ENCODE peak calls at places on chromosome 9, in nine cellular contexts. One of them, this sample, is unnamed.
A peak's percentile ranks its signal among the peaks of the same experiment; 100 is the strongest.

GRCh38 chr9:3330792-3331420 is 194.9 kb downstream of the RFX3 start:
- DNase-seq in NCI-H748 treated with DMSO at 0.1 percent for 48 hours: no peak
- DNase-seq in CD4-positive, alpha-beta T cell: no peak
- DNase-seq in kidney epithelial cell: peak; percentile 1
- DNase-seq in T-helper 9 cell: no peak
- DNase-seq in EL: peak; percentile 63
- DNase-seq in tibial nerve: no peak
- DNase-seq in MM.1S: no peak
- DNase-seq in germinal center: no peak
- DNase-seq in this sample: peak; percentile 33

GRCh38 chr9:123424552-123425225 is 68.7 kb downstream of the CRB2 start:
- DNase-seq in NCI-H748 treated with DMSO at 0.1 percent for 48 hours: no peak
- DNase-seq in CD4-positive, alpha-beta T cell: no peak
- DNase-seq in kidney epithelial cell: no peak
- DNase-seq in T-helper 9 cell: no peak
- DNase-seq in EL: no peak
- DNase-seq in tibial nerve: no peak
- DNase-seq in MM.1S: no peak
- DNase-seq in germinal center: no peak
- DNase-seq in this sample: no peak

GRCh38 chr9:68704498-68704803 is 589 bp upstream of the PIP5K1B start:
- DNase-seq in NCI-H748 treated with DMSO at 0.1 percent for 48 hours: no peak
- DNase-seq in CD4-positive, alpha-beta T cell: no peak
- DNase-seq in kidney epithelial cell: no peak
- DNase-seq in T-helper 9 cell: no peak
- DNase-seq in EL: no peak
- DNase-seq in tibial nerve: no peak
- DNase-seq in MM.1S: no peak
- DNase-seq in germinal center: no peak
- DNase-seq in this sample: no peak

GRCh38 chr9:115107701-115108100 is 10.3 kb downstream of the TNC start:
- DNase-seq in NCI-H748 treated with DMSO at 0.1 percent for 48 hours: no peak
- DNase-seq in CD4-positive, alpha-beta T cell: no peak
- DNase-seq in kidney epithelial cell: no peak
- DNase-seq in T-helper 9 cell: no peak
- DNase-seq in EL: peak; percentile 68
- DNase-seq in tibial nerve: no peak
- DNase-seq in MM.1S: no peak
- DNase-seq in germinal center: no peak
- DNase-seq in this sample: no peak

GRCh38 chr9:128310461-128310860 is 11.8 kb downstream of the TRUB2 start:
- DNase-seq in NCI-H748 treated with DMSO at 0.1 percent for 48 hours: no peak
- DNase-seq in CD4-positive, alpha-beta T cell: no peak
- DNase-seq in kidney epithelial cell: no peak
- DNase-seq in T-helper 9 cell: no peak
- DNase-seq in EL: no peak
- DNase-seq in tibial nerve: no peak
- DNase-seq in MM.1S: no peak
- DNase-seq in germinal center: no peak
- DNase-seq in this sample: no peak

GRCh38 chr9:90073551-90073950 is 468.7 kb downstream of the GADD45G start:
- DNase-seq in NCI-H748 treated with DMSO at 0.1 percent for 48 hours: no peak
- DNase-seq in CD4-positive, alpha-beta T cell: no peak
- DNase-seq in kidney epithelial cell: no peak
- DNase-seq in T-helper 9 cell: no peak
- DNase-seq in EL: no peak
- DNase-seq in tibial nerve: no peak
- DNase-seq in MM.1S: no peak
- DNase-seq in germinal center: no peak
- DNase-seq in this sample: no peak

GRCh38 chr9:82331091-82331490 is 342.5 kb downstream of the SPATA31D1 start:
- DNase-seq in NCI-H748 treated with DMSO at 0.1 percent for 48 hours: no peak
- DNase-seq in CD4-positive, alpha-beta T cell: no peak
- DNase-seq in kidney epithelial cell: no peak
- DNase-seq in T-helper 9 cell: no peak
- DNase-seq in EL: peak; percentile 20
- DNase-seq in tibial nerve: no peak
- DNase-seq in MM.1S: no peak
- DNase-seq in germinal center: no peak
- DNase-seq in this sample: no peak

GRCh38 chr9:137463931-137464290 is 4.8 kb upstream of the NSMF start:
- DNase-seq in NCI-H748 treated with DMSO at 0.1 percent for 48 hours: no peak
- DNase-seq in CD4-positive, alpha-beta T cell: no peak
- DNase-seq in kidney epithelial cell: no peak
- DNase-seq in T-helper 9 cell: no peak
- DNase-seq in EL: no peak
- DNase-seq in tibial nerve: no peak
- DNase-seq in MM.1S: no peak
- DNase-seq in germinal center: no peak
- DNase-seq in this sample: no peak

GRCh38 chr9:73565833-73566465 is 414.3 kb downstream of the ANXA1 start:
- DNase-seq in NCI-H748 treated with DMSO at 0.1 percent for 48 hours: peak; percentile 26
- DNase-seq in CD4-positive, alpha-beta T cell: no peak
- DNase-seq in kidney epithelial cell: peak; percentile 16
- DNase-seq in T-helper 9 cell: no peak
- DNase-seq in EL: no peak
- DNase-seq in tibial nerve: no peak
- DNase-seq in MM.1S: peak; percentile 43
- DNase-seq in germinal center: no peak
- DNase-seq in this sample: peak; percentile 82

This sample was measured in mesenchymal stem cell.